ENCODE peak calls at places on chromosome 14, in four cellular contexts. S is stomach, W is GM10248, Z is kidney epithelial cell. Q is an unnamed sample.
A peak's percentile ranks its signal among the peaks of the same experiment; 100 is the strongest.

GRCh38 chr14:23028800-23029199 is 5.9 kb downstream of the PSMB5 start:
- DNase-seq in S (no peak), W (no peak), Z (no peak), Q (no peak)

GRCh38 chr14:26841361-26841760 is 243.5 kb upstream of the NOVA1 start:
- DNase-seq in S (no peak), W (no peak), Z (no peak), Q (no peak)

GRCh38 chr14:49975286-49975685 is 82.4 kb downstream of the ARF6 start:
- DNase-seq in S (no peak), W (no peak), Z (no peak), Q (no peak)

GRCh38 chr14:32708134-32708533 is 230.5 kb upstream of the NPAS3 start:
- DNase-seq in S (no peak), W (no peak), Z (no peak), Q (no peak)

GRCh38 chr14:57136669-57137068 is 132.0 kb downstream of the EXOC5 start:
- DNase-seq in S (no peak), W (no peak), Z (no peak), Q (no peak)

GRCh38 chr14:72947366-72948160 is 21.3 kb downstream of the DCAF4 start:
- DNase-seq in S (no peak), W (no peak), Z (no peak), Q (no peak)

GRCh38 chr14:24607081-24607480 is 2.4 kb downstream of the GZMH start:
- DNase-seq in S (no peak), W (peak; percentile 24), Z (no peak), Q (no peak)

GRCh38 chr14:101035466-101036225 is 132.1 kb upstream of the RTL1 start:
- DNase-seq in S (no peak), W (no peak), Z (no peak), Q (peak; percentile 69)

GRCh38 chr14:83548061-83548839 is 1981.7 kb upstream of the FLRT2 start:
- DNase-seq in S (no peak), W (no peak), Z (no peak), Q (no peak)

GRCh38 chr14:102659797-102660196 is 67.3 kb downstream of the RCOR1 start:
- DNase-seq in S (no peak), W (no peak), Z (peak; percentile 25), Q (no peak)

GRCh38 chr14:83184531-83184930 is 1650.9 kb upstream of the SEL1L start:
- DNase-seq in S (no peak), W (no peak), Z (no peak), Q (no peak)

GRCh38 chr14:99476864-99477263 is 3.8 kb downstream of the SETD3 start:
- DNase-seq in S (no peak), W (no peak), Z (no peak), Q (no peak)

GRCh38 chr14:22848391-22849164 is 12.2 kb downstream of the MMP14 start:
- DNase-seq in S (peak; percentile 44), W (no peak), Z (no peak), Q (no peak)

GRCh38 chr14:22552001-22552826 is 36.8 kb downstream of the DAD1 start:
- DNase-seq in S (no peak), W (no peak), Z (no peak), Q (no peak)

GRCh38 chr14:99133563-99134332 is 138.2 kb downstream of the BCL11B start:
- DNase-seq in S (peak; percentile 13), W (no peak), Z (no peak), Q (no peak)

GRCh38 chr14:75648066-75648838 is 12.4 kb downstream of the ERG28 start:
- DNase-seq in S (peak; percentile 75), W (no peak), Z (peak; percentile 94), Q (no peak)

GRCh38 chr14:87643005-87643404 is 350.0 kb downstream of the GALC start:
- DNase-seq in S (no peak), W (no peak), Z (no peak), Q (no peak)

GRCh38 chr14:73230051-73230450 is 7.3 kb upstream of the PAPLN start:
- DNase-seq in S (no peak), W (no peak), Z (no peak), Q (no peak)

GRCh38 chr14:99755629-99756603 is 37.3 kb upstream of the EML1 start:
- DNase-seq in S (peak; percentile 77), W (no peak), Z (peak; percentile 77), Q (peak; percentile 95)

GRCh38 chr14:73591690-73592448 is at the start of gene ACOT4:
- DNase-seq in S (peak; percentile 55), W (peak; percentile 67), Z (no peak), Q (no peak)

GRCh38 chr14:75279739-75280447 is 1.3 kb downstream of the FOS start:
- DNase-seq in S (no peak), W (no peak), Z (no peak), Q (no peak)

GRCh38 chr14:75294649-75295033 is 16.0 kb downstream of the FOS start:
- DNase-seq in S (no peak), W (no peak), Z (no peak), Q (no peak)

GRCh38 chr14:71626281-71626835 is 305.9 kb upstream of the RGS6 start:
- DNase-seq in S (no peak), W (no peak), Z (no peak), Q (no peak)

GRCh38 chr14:23306412-23307145 is at the start of gene BCL2L2:
- DNase-seq in S (peak; percentile 92), W (peak; percentile 84), Z (no peak), Q (no peak)

GRCh38 chr14:106848330-106849121 is 1322.1 kb downstream of the TMEM121 start:
- DNase-seq in S (no peak), W (peak; percentile 28), Z (peak; percentile 57), Q (no peak)

GRCh38 chr14:82146846-82147245 is 613.2 kb upstream of the SEL1L start:
- DNase-seq in S (no peak), W (no peak), Z (no peak), Q (no peak)

GRCh38 chr14:50344831-50345563 is 32.9 kb downstream of the DMAC2L start:
- DNase-seq in S (no peak), W (no peak), Z (no peak), Q (no peak)

GRCh38 chr14:61948376-61948775 is 186.2 kb downstream of the SNAPC1 start:
- DNase-seq in S (no peak), W (no peak), Z (no peak), Q (no peak)

GRCh38 chr14:34981743-34982420 is 910 bp upstream of the SRP54 start:
- DNase-seq in S (no peak), W (no peak), Z (no peak), Q (no peak)
- TF ChIP-seq CTCF in S (no peak), W (peak; percentile 3), Z (peak; percentile 29), Q (peak; percentile 71)

GRCh38 chr14:95535226-95536021 is 574 bp downstream of the GLRX5 start:
- DNase-seq in S (no peak), W (no peak), Z (no peak), Q (no peak)

GRCh38 chr14:95536036-95536577 is 1.3 kb downstream of the GLRX5 start:
- DNase-seq in S (no peak), W (no peak), Z (no peak), Q (no peak)

GRCh38 chr14:95533391-95533821 is 1.4 kb upstream of the GLRX5 start:
- DNase-seq in S (no peak), W (no peak), Z (no peak), Q (no peak)

GRCh38 chr14:95533822-95534221 is 1.0 kb upstream of the GLRX5 start:
- DNase-seq in S (no peak), W (no peak), Z (no peak), Q (no peak)

DNA sequence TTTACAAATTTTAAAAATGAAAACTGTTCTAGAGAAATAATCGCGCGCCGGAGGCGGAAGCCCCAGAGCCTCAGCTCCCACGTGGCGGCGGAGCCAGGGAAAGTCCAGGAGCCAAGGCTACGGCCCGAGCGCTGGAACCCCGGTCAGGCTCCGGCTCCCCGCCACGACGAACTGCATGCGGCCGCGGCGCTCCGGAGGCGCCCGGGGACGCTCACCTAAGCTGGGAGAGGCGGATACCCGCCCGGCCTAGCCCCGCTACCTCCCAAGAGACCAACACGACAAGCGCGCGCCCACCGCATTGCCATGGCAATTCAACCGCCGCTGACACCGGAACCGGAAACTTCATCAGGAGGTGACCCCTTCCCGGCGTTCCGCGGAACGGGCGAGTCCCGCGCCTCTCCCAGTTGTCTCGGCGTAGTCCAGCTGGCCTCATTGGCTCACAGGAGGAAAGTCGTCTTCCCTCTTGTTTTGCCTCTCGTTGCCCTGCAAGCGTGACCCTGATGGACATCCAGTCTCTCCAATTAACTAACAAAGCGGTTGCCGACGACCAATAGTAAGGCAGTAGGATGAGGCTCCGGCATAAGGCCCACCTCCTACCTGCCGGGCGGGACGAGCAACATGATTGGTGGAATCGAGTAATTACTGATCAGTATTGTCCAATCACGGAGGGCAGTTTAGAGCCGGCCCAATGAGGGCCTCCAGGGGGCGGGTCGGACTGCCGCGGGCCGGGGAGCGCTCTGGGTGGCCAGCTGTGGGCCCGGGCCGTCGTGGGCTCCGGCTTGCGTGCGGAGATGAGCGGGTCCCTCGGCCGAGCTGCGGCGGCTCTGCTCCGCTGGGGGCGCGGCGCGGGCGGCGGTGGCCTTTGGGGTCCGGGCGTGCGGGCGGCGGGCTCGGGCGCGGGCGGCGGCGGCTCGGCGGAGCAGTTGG is at the start of gene GLRX5:
- DNase-seq in S (peak; percentile 99), W (peak; percentile 99), Z (peak; percentile 100), Q (peak; percentile 99)
- TF ChIP-seq CTCF in S (no peak), W (no peak), Z (no peak), Q (no peak)

GRCh38 chr14:33811731-33812130 is 139.1 kb downstream of the EGLN3 start:
- DNase-seq in S (no peak), W (no peak), Z (no peak), Q (no peak)

GRCh38 chr14:33814010-33814409 is 136.9 kb downstream of the EGLN3 start:
- DNase-seq in S (no peak), W (no peak), Z (no peak), Q (no peak)

GRCh38 chr14:33810308-33810707 is 140.6 kb downstream of the EGLN3 start:
- DNase-seq in S (no peak), W (no peak), Z (no peak), Q (no peak)

GRCh38 chr14:33812181-33812580 is 138.7 kb downstream of the EGLN3 start:
- DNase-seq in S (no peak), W (no peak), Z (no peak), Q (no peak)

DNA sequence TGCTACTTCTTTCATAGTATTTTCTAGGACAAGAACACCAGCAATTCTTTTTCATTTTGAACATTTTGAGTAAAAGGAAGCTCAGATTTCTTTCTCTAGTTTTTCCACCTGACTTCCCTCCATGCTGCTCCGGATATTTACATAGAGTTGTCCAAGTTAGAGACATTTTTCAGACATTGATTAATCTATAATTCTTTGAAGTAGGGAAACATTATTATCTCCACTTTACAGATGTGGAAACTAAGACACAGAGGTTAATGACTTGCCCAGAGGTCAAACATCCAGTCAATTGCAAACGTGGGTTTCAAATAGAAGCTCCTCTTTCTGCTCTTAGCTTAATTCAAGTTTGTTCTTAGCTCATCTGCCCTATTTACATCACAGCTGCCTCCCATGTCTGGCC is 138.3 kb downstream of the EGLN3 start:
- DNase-seq in S (no peak), W (no peak), Z (no peak), Q (no peak)
- TF ChIP-seq CTCF in S (no peak), W (no peak), Z (no peak), Q (no peak)

DNA sequence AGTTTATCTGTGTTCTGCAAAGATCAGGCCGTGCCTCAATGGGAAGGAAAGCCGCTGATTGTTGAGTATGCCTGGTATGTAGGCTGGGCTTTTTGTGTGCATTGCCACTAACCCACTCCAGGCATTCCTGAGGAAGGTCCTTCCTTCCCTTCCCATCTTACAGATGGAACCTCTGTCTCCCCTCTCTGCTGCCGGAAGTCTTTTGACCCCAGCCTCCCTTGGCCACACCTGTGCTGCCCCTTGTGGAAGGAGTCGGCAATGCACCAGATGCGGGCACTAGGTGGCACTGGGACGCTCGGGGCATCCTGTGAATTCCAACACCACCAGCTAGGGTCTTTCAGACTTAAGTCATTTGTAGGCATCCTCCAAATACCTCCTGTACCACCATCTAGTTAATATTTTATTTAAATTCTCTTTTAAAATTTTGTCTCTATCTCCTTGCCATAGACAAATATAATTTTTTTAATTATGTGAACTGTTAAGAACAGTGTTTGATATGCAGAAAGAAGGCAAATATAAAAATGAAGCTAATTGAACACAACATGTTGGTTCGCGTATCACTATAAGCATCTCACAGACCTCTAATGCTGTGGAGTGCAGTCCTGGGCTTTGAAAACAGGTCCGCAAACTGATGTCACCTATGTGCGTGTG is 99.6 kb downstream of the RIN3 start:
- DNase-seq in S (no peak), W (peak; percentile 62), Z (no peak), Q (no peak)
- TF ChIP-seq CTCF in S (no peak), W (peak; percentile 80), Z (peak; percentile 90), Q (peak; percentile 79)